ENCODE peak calls at places on chromosomes 3 and 15, in ten cellular contexts. E, F, C, B, Y, Z, D, U, R and S are unnamed samples.

GRCh38 chr15:99409097-99409473 is 156.7 kb upstream of the MEF2A start:
- DNase-seq in B (peak), Y (no peak), U (peak), R (peak), E (peak), F (peak), C (peak), Z (no peak), D (peak), S (peak)

GRCh38 chr15:80105193-80105984 is 45.9 kb downstream of the ZFAND6 start:
- DNase-seq in R (no peak), D (no peak), F (no peak), E (peak), Y (no peak), U (no peak), Z (no peak), B (no peak), C (peak), S (no peak)

GRCh38 chr15:70113304-70113700 is 15.6 kb upstream of the TLE3 start:
- DNase-seq in E (no peak), F (no peak), Y (no peak), R (no peak), U (peak), D (no peak), C (no peak), Z (peak), B (no peak), S (no peak)

GRCh38 chr15:79179108-79179561 is 88.6 kb upstream of the RASGRF1 start:
- DNase-seq in B (no peak), R (no peak), E (peak), Z (no peak), U (no peak), C (peak), D (no peak), F (peak), Y (no peak), S (no peak)

GRCh38 chr3:181383760-181384159 is 328.0 kb upstream of the SOX2 start:
- DNase-seq in Z (no peak), B (no peak), R (no peak), E (no peak), F (no peak), C (no peak), U (no peak), Y (peak), D (no peak), S (no peak)

GRCh38 chr3:175965036-175965435 is 1105.9 kb downstream of the NAALADL2 start:
- DNase-seq in Y (no peak), B (no peak), F (no peak), Z (no peak), C (no peak), U (no peak), D (no peak), R (no peak), E (no peak), S (no peak)

GRCh38 chr3:56754753-56755365 is 46.9 kb downstream of the ARHGEF3 start:
- DNase-seq in F (no peak), R (no peak), U (peak), E (no peak), D (no peak), Z (no peak), B (no peak), C (no peak), Y (no peak), S (no peak)

GRCh38 chr3:159059395-159059794 is 257.5 kb downstream of the MFSD1 start:
- DNase-seq in C (no peak), Z (no peak), F (no peak), U (no peak), D (no peak), B (no peak), R (peak), E (peak), Y (no peak), S (no peak)

GRCh38 chr3:111603679-111604643 is 8.8 kb upstream of the ZBED2 start:
- DNase-seq in B (no peak), C (no peak), F (no peak), U (no peak), D (no peak), Y (no peak), R (no peak), Z (no peak), E (no peak), S (no peak)

GRCh38 chr3:27559835-27560234 is 75.7 kb upstream of the SLC4A7 start:
- DNase-seq in E (peak), Z (no peak), Y (no peak), R (no peak), U (no peak), D (no peak), B (peak), C (no peak), F (no peak), S (no peak)